ENCODE peak calls at places on chromosomes 6 and 20, in nine cellular contexts. N is C1 segment of cervical spinal cord, J is NCI-H2029 treated with DMSO at 0.1 percent for 48 hours, G is nucleus accumbens, H is T-helper 2 cell, D is upper lobe of right lung, B is activated gamma-delta T cell treated with Interleukin-2 at 50 U/mL for 16 hours, Y is SK-N-SH, S is GM10248. T is an unnamed sample.

GRCh38 chr6:152121910-152122309 is 314.4 kb downstream of the ESR1 start:
- DNase-seq in N (no peak), J (no peak), G (no peak), H (no peak), D (no peak), B (no peak), Y (no peak), S (no peak), T (no peak)

GRCh38 chr6:48817714-48818113 is 645.3 kb downstream of the MMUT start:
- DNase-seq in N (no peak), J (no peak), G (no peak), H (no peak), D (no peak), B (no peak), Y (no peak), S (no peak), T (no peak)

GRCh38 chr6:3512832-3513231 is 56.0 kb upstream of the SLC22A23 start:
- DNase-seq in N (no peak), J (no peak), G (no peak), H (no peak), D (no peak), B (no peak), Y (no peak), S (no peak), T (no peak)

GRCh38 chr20:49889245-49889942 is 25.9 kb downstream of the SPATA2 start:
- DNase-seq in N (no peak), J (no peak), G (no peak), H (no peak), D (no peak), B (no peak), Y (no peak), S (no peak), T (no peak)

GRCh38 chr20:18058661-18059467 is 1.1 kb upstream of the OVOL2 start:
- DNase-seq in N (no peak), J (peak), G (no peak), H (no peak), D (peak), B (no peak), Y (peak), S (no peak), T (no peak)

GRCh38 chr6:53795254-53795701 is 473 bp downstream of the LRRC1 start:
- DNase-seq in N (no peak), J (no peak), G (no peak), H (no peak), D (no peak), B (no peak), Y (no peak), S (peak), T (no peak)

GRCh38 chr20:14706555-14706954 is 369.1 kb upstream of the FLRT3 start:
- DNase-seq in N (no peak), J (no peak), G (no peak), H (no peak), D (no peak), B (no peak), Y (peak), S (no peak), T (no peak)

GRCh38 chr20:10369723-10370090 is 64.3 kb downstream of the MKKS start:
- DNase-seq in N (no peak), J (no peak), G (no peak), H (no peak), D (no peak), B (no peak), Y (no peak), S (no peak), T (no peak)

GRCh38 chr6:117188627-117189201 is 76.6 kb upstream of the VGLL2 start:
- DNase-seq in N (no peak), J (peak), G (no peak), H (no peak), D (no peak), B (no peak), Y (peak), S (no peak), T (no peak)

GRCh38 chr6:24935753-24936152 is at the start of gene RIPOR2:
- DNase-seq in N (no peak), J (no peak), G (no peak), H (peak), D (peak), B (peak), Y (no peak), S (peak), T (no peak)

GRCh38 chr20:31738729-31739549 is at the start of gene TPX2:
- DNase-seq in N (peak), J (peak), G (peak), H (peak), D (peak), B (peak), Y (peak), S (peak), T (peak)

GRCh38 chr6:148507774-148508173 is 165.1 kb downstream of the SASH1 start:
- DNase-seq in N (no peak), J (no peak), G (no peak), H (no peak), D (no peak), B (no peak), Y (no peak), S (no peak), T (no peak)

GRCh38 chr6:152828431-152828830 is 77.8 kb downstream of the VIP start:
- DNase-seq in N (no peak), J (no peak), G (no peak), H (no peak), D (no peak), B (no peak), Y (peak), S (no peak), T (no peak)

GRCh38 chr6:76230711-76231110 is 158.2 kb upstream of the IMPG1 start:
- DNase-seq in N (no peak), J (no peak), G (no peak), H (no peak), D (no peak), B (no peak), Y (no peak), S (no peak), T (no peak)

GRCh38 chr20:16865406-16865805 is 117.2 kb downstream of the OTOR start:
- DNase-seq in N (no peak), J (no peak), G (no peak), H (no peak), D (no peak), B (no peak), Y (peak), S (no peak), T (no peak)

GRCh38 chr6:41529970-41530369 is 16.2 kb upstream of the FOXP4 start:
- DNase-seq in N (no peak), J (no peak), G (no peak), H (no peak), D (no peak), B (no peak), Y (no peak), S (no peak), T (no peak)

GRCh38 chr6:32116674-32117073 is 7.5 kb upstream of the TNXB start:
- DNase-seq in N (no peak), J (no peak), G (no peak), H (no peak), D (no peak), B (no peak), Y (peak), S (peak), T (no peak)

GRCh38 chr6:44169154-44169553 is 10.5 kb downstream of the CAPN11 start:
- DNase-seq in N (no peak), J (no peak), G (no peak), H (no peak), D (no peak), B (no peak), Y (no peak), S (no peak), T (no peak)

GRCh38 chr6:6811151-6812002 is 222.9 kb downstream of the LY86 start:
- DNase-seq in N (no peak), J (peak), G (no peak), H (no peak), D (no peak), B (no peak), Y (no peak), S (no peak), T (no peak)

GRCh38 chr20:1513801-1514200 is 22.6 kb upstream of the SIRPB2 start:
- DNase-seq in N (no peak), J (no peak), G (no peak), H (no peak), D (no peak), B (no peak), Y (no peak), S (no peak), T (no peak)

GRCh38 chr6:81793811-81794210 is 41.3 kb upstream of the TENT5A start:
- DNase-seq in N (no peak), J (no peak), G (no peak), H (no peak), D (no peak), B (no peak), Y (no peak), S (no peak), T (no peak)